ENCODE peak calls at places on chromosomes 6 and 20, in eight cellular contexts. O is WERI-Rb-1, L is uterus, A is psoas muscle, P is left ventricle myocardium inferior, H is hepatocyte, T is cardiac muscle cell, J is tibial artery. R is an unnamed sample.
A peak's percentile ranks its signal among the peaks of the same experiment; 100 is the strongest.

GRCh38 chr6:72959821-72960220 is 265.5 kb downstream of the KHDC1L start:
- DNase-seq in O (no peak), L (no peak), A (no peak), P (no peak), H (no peak), T (no peak), J (no peak), R (no peak)

GRCh38 chr6:139941826-139942225 is 567.4 kb upstream of the CITED2 start:
- DNase-seq in O (no peak), L (no peak), A (no peak), P (no peak), H (no peak), T (no peak), J (no peak), R (no peak)

GRCh38 chr6:26197736-26198625 is 110.8 kb downstream of the HFE start:
- DNase-seq in O (no peak), L (no peak), A (no peak), P (no peak), H (peak; percentile 49), T (peak; percentile 32), J (no peak), R (no peak)

GRCh38 chr20:1423206-1423605 is 30.4 kb upstream of the FKBP1A start:
- DNase-seq in O (no peak), L (no peak), A (no peak), P (no peak), H (no peak), T (no peak), J (no peak), R (no peak)

GRCh38 chr6:139148557-139149220 is 13.8 kb downstream of the HECA start:
- DNase-seq in O (no peak), L (no peak), A (no peak), P (no peak), H (peak; percentile 36), T (no peak), J (no peak), R (no peak)

GRCh38 chr20:17315491-17316231 is 88.8 kb downstream of the PCSK2 start:
- DNase-seq in O (no peak), L (no peak), A (no peak), P (no peak), H (no peak), T (no peak), J (no peak), R (no peak)

GRCh38 chr6:8839626-8840025 is 404.3 kb upstream of the SLC35B3 start:
- DNase-seq in O (no peak), L (no peak), A (no peak), P (no peak), H (no peak), T (no peak), J (no peak), R (no peak)

GRCh38 chr6:138517635-138518034 is 18.3 kb upstream of the NHSL1 start:
- DNase-seq in O (peak; percentile 54), L (no peak), A (no peak), P (no peak), H (peak; percentile 26), T (no peak), J (no peak), R (peak; percentile 57)

GRCh38 chr6:156718647-156719394 is 58.4 kb upstream of the ARID1B start:
- DNase-seq in O (no peak), L (peak; percentile 70), A (peak; percentile 87), P (peak; percentile 24), H (peak; percentile 71), T (no peak), J (peak; percentile 80), R (peak; percentile 33)

GRCh38 chr20:53989401-53989800 is 81.0 kb downstream of the BCAS1 start:
- DNase-seq in O (no peak), L (no peak), A (no peak), P (no peak), H (no peak), T (no peak), J (no peak), R (no peak)

GRCh38 chr6:138197570-138197969 is 20.7 kb downstream of the PBOV1 start:
- DNase-seq in O (no peak), L (no peak), A (no peak), P (no peak), H (no peak), T (no peak), J (no peak), R (no peak)

GRCh38 chr20:23349338-23350006 is 1.1 kb upstream of the NXT1 start:
- DNase-seq in O (no peak), L (no peak), A (no peak), P (no peak), H (no peak), T (peak; percentile 42), J (no peak), R (no peak)

GRCh38 chr6:166488081-166488685 is 98.3 kb downstream of the RAMACL start:
- DNase-seq in O (peak; percentile 40), L (no peak), A (peak; percentile 72), P (peak; percentile 63), H (no peak), T (no peak), J (peak; percentile 66), R (peak; percentile 46)

GRCh38 chr6:149922642-149923326 is at the start of gene RAET1G:
- DNase-seq in O (peak; percentile 89), L (peak; percentile 90), A (peak; percentile 93), P (peak; percentile 89), H (peak; percentile 91), T (peak; percentile 87), J (peak; percentile 95), R (peak; percentile 88)

GRCh38 chr20:53839423-53840176 is 230.8 kb downstream of the BCAS1 start:
- DNase-seq in O (no peak), L (no peak), A (no peak), P (peak; percentile 26), H (no peak), T (no peak), J (no peak), R (peak; percentile 52)

GRCh38 chr6:80126657-80127350 is 20.3 kb downstream of the BCKDHB start:
- DNase-seq in O (no peak), L (no peak), A (no peak), P (no peak), H (peak; percentile 40), T (no peak), J (no peak), R (no peak)

GRCh38 chr6:120869397-120869796 is 464.9 kb downstream of the TBC1D32 start:
- DNase-seq in O (no peak), L (no peak), A (no peak), P (no peak), H (peak; percentile 23), T (peak; percentile 54), J (no peak), R (no peak)

GRCh38 chr6:53241936-53242335 is 93.3 kb upstream of the GCM1 start:
- DNase-seq in O (no peak), L (no peak), A (no peak), P (no peak), H (no peak), T (no peak), J (peak; percentile 28), R (no peak)

DNA sequence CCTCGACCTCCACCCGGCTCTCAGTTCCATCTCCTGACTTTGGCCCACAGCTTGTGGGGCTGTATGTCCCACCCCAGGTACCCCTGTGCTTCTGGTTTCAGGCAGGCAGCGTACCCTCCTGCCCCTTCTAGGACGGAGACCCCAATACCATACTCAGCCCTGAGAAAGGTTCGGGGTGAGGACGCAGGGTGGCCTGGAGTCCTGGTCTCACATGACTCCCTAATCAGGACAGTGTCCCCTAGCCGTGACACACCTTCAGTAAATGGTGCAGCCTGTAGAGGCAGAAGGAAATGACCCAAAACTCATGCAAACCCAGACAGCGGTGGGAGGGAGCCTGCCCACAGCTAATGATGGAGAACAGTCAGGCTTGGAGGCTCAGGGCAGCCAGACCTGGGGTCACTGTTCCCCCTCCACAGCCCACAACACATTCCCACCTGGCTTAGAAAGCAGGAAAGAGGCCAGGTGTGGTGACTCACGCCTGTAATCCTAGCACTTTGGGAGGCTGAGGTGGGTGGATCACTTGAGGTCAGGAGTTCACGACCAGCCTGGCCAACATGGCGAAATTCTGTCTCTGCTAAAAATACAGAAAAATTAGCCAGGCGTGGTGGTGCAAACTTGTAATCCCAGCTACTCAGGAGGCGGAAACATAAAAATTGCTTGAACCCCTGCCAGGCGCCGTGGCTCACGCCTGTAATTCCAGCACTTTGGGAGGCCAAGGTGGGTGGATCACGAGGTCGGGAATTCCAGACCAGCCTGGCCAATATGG is 8.8 kb upstream of the HMGA1 start:
- DNase-seq in O (no peak), L (no peak), A (peak; percentile 45), P (no peak), H (no peak), T (no peak), J (no peak), R (no peak)
- TF ChIP-seq CTCF in O (no peak), L (no peak), A (no peak), P (no peak), H (no peak), T (no peak), J (no peak), R (no peak)

GRCh38 chr6:49463612-49463967 is 420 bp downstream of the CENPQ start:
- DNase-seq in O (no peak), L (no peak), A (no peak), P (no peak), H (no peak), T (no peak), J (no peak), R (no peak)
- H3K27ac ChIP-seq in O (peak overlapping the region; percentile 83), L (peak overlapping the region; percentile 88), A (peak overlapping the region; percentile 94), P (peak overlapping the region; percentile 88), H (peak overlapping the region; percentile 38), T (peak overlapping the region; percentile 6), J (peak overlapping the region; percentile 87), R (peak overlapping the region; percentile 84)

GRCh38 chr6:125950293-125950692 is 6.3 kb upstream of the HINT3 start:
- DNase-seq in O (no peak), L (no peak), A (no peak), P (no peak), H (no peak), T (no peak), J (no peak), R (no peak)

GRCh38 chr6:125951323-125951722 is 5.2 kb upstream of the HINT3 start:
- DNase-seq in O (no peak), L (no peak), A (no peak), P (no peak), H (no peak), T (no peak), J (no peak), R (no peak)

GRCh38 chr6:125952764-125953501 is 3.6 kb upstream of the HINT3 start:
- DNase-seq in O (peak; percentile 40), L (no peak), A (no peak), P (no peak), H (peak; percentile 73), T (no peak), J (no peak), R (no peak)

GRCh38 chr6:125954735-125955410 is 1.7 kb upstream of the HINT3 start:
- DNase-seq in O (no peak), L (no peak), A (no peak), P (no peak), H (no peak), T (no peak), J (no peak), R (no peak)

DNA sequence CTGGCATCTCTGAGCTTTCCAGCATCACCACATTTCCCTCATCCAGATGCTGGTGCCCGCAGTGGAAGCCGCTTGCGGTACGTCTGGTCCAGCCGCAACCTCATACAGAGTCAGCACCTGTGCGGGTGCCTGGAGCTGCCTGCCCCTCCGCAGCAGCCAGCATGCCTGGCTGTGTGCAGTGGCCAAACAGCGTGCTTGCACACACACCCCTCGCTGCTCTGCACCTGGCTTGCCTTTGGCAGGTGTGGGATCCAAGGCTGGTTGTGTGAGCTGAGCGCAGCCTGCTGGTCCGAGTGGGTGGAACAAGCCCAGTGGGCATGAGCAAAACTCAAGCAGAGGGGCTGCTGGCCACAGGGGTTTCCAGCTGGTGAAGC is 3.1 kb upstream of the HINT3 start:
- DNase-seq in O (peak; percentile 55), L (no peak), A (no peak), P (no peak), H (peak; percentile 83), T (no peak), J (no peak), R (peak; percentile 78)
- TF ChIP-seq CTCF in O (peak; percentile 73), L (no peak), A (no peak), P (no peak), H (peak; percentile 59), T (no peak), J (no peak), R (no peak)

GRCh38 chr6:33609019-33609418 is 12.1 kb upstream of the ITPR3 start:
- DNase-seq in O (no peak), L (no peak), A (no peak), P (no peak), H (no peak), T (no peak), J (no peak), R (no peak)
- H3K27ac ChIP-seq in O (no peak overlapping the region), L (peak overlapping the region; percentile 73), A (no peak overlapping the region), P (peak overlapping the region; percentile 91), H (no peak overlapping the region), T (no peak overlapping the region), J (no peak overlapping the region), R (peak overlapping the region; percentile 70)

R was measured in stomach.